ENCODE peak calls at places on chromosome 6, in five cellular contexts. E is NT2/D1, T is left ventricle myocardium inferior, P is ovary, V is tibial artery. J is an unnamed sample.

GRCh38 chr6:22132662-22133061 is 164.2 kb downstream of the PRL start:
- DNase-seq in E (no peak), V (no peak), T (no peak), P (no peak), J (no peak)

GRCh38 chr6:56009620-56010019 is 134.2 kb upstream of the BMP5 start:
- DNase-seq in P (no peak), E (no peak), V (no peak), T (no peak), J (no peak)

GRCh38 chr6:8548979-8549378 is 113.6 kb upstream of the SLC35B3 start:
- DNase-seq in E (no peak), P (no peak), T (no peak), V (no peak), J (no peak)

GRCh38 chr6:12066297-12066696 is 54.2 kb downstream of the HIVEP1 start:
- DNase-seq in T (no peak), P (no peak), E (no peak), V (no peak), J (no peak)

GRCh38 chr6:166307981-166308768 is at the start of gene PRR18:
- DNase-seq in E (no peak), V (no peak), T (no peak), P (no peak), J (no peak)

GRCh38 chr6:5930143-5930770 is 76.5 kb downstream of the NRN1 start:
- DNase-seq in P (no peak), V (no peak), T (no peak), E (no peak), J (no peak)

GRCh38 chr6:51737580-51738360 is 349.6 kb downstream of the PKHD1 start:
- DNase-seq in P (no peak), T (no peak), V (no peak), E (no peak), J (no peak)

GRCh38 chr6:51613558-51613957 is 473.9 kb downstream of the PKHD1 start:
- DNase-seq in V (no peak), P (no peak), T (no peak), E (no peak), J (no peak)

GRCh38 chr6:39849764-39850163 is 57.6 kb downstream of the DAAM2 start:
- DNase-seq in E (no peak), V (no peak), T (no peak), P (no peak), J (no peak)

GRCh38 chr6:104711371-104711770 is 148.3 kb downstream of the HACE1 start:
- DNase-seq in V (no peak), P (no peak), T (no peak), E (no peak), J (no peak)

GRCh38 chr6:11329841-11330765 is 97.6 kb upstream of the NEDD9 start:
- DNase-seq in V (no peak), P (no peak), T (no peak), E (no peak), J (no peak)

GRCh38 chr6:131262060-131262459 is 126.8 kb downstream of the AKAP7 start:
- DNase-seq in P (no peak), T (no peak), V (no peak), E (no peak), J (no peak)

GRCh38 chr6:10531513-10531912 is 10.4 kb downstream of the GCNT2 start:
- DNase-seq in E (no peak), P (no peak), V (no peak), T (no peak), J (no peak)

GRCh38 chr6:157139054-157139708 is 184.1 kb downstream of the TMEM242 start:
- DNase-seq in E (no peak), P (no peak), V (no peak), T (no peak), J (no peak)

GRCh38 chr6:130116273-130116672 is 97.9 kb downstream of the L3MBTL3 start:
- DNase-seq in T (no peak), V (no peak), P (no peak), E (no peak), J (no peak)

GRCh38 chr6:13406781-13407180 is 78.4 kb upstream of the TBC1D7 start:
- DNase-seq in E (no peak), P (no peak), V (no peak), T (no peak), J (no peak)

GRCh38 chr6:144104898-144105487 is 9.6 kb upstream of the SF3B5 start:
- DNase-seq in V (no peak), E (no peak), P (no peak), T (no peak), J (peak; percentile 82)

GRCh38 chr6:155883741-155884140 is 428.1 kb upstream of the NOX3 start:
- DNase-seq in P (no peak), T (no peak), E (no peak), V (no peak), J (no peak)

GRCh38 chr6:136158398-136158797 is 91.7 kb downstream of the MTFR2 start:
- DNase-seq in P (peak; percentile 87), T (peak; percentile 56), V (no peak), E (no peak), J (no peak)

DNA sequence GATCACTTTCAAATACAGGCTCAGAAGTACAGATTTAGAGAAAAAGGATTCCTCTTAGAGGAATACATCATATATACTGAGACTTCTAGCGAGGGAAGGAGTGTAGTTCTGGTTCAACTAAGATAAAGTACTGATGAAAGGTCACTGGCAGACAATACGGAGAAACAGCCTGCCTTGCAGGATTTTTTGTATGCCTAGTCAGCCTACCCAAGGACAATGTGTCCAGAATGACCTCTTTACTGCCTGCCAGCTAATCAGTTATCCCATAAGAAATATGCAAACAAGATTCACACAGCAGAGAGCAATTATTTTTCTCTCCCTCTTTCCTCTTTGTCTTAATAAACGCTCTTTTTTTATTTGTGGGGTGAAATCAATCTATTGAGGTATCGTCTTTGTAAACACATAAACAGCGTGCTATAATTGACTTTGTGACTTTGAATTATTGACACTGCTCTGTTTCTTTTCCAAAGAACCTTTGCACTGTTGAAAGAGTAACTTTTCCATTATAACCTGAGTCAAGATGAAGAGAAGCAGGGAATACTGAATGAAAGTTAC is 1.4 kb upstream of the TSPYL4 start:
- DNase-seq in E (no peak), V (no peak), P (no peak), T (no peak), J (peak; percentile 27)
- H3K4me1 ChIP-seq in E (peaks cover 6% of the 10 kb centered on the region), V (peaks cover 38% of the 10 kb centered on the region), P (peaks cover 16% of the 10 kb centered on the region), T (peaks cover 53% of the 10 kb centered on the region), J (peaks cover 31% of the 10 kb centered on the region)

GRCh38 chr6:120564779-120565178 is 769.5 kb downstream of the TBC1D32 start:
- DNase-seq in T (no peak), P (no peak), E (no peak), V (no peak), J (no peak)

GRCh38 chr6:120569689-120570088 is 764.6 kb downstream of the TBC1D32 start:
- DNase-seq in T (no peak), V (no peak), E (no peak), P (no peak), J (no peak)
- H3K4me3 ChIP-seq in T (no peak overlapping the region), V (no peak overlapping the region), E (no peak overlapping the region), P (no peak overlapping the region), J (no peak overlapping the region)

DNA sequence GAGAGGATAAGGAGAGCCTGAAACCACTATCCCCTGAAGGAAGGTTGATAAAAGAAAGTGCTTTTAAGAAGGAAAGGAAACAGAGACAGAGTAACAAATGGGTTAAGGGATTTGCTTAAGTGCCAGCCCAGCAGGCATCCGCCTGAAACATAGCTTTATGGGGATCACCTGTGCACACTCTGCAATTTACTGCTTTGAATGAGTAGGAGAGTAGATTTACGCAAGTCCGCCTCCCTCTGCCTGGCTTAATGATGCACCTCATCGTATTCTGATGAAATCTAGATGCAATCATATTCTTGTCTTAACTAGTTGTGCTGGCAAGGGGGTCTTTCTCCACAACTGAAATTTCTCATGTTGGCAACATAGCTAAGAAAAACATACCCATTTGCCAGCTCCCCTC is 101.1 kb upstream of the ID4 start:
- DNase-seq in P (no peak), V (no peak), T (no peak), E (no peak), J (no peak)
- H3K4me1 ChIP-seq in P (no peaks in the 10 kb centered on the region), V (no peaks in the 10 kb centered on the region), T (no peaks in the 10 kb centered on the region), E (peaks cover 7% of the 10 kb centered on the region), J (no peaks in the 10 kb centered on the region)

DNA sequence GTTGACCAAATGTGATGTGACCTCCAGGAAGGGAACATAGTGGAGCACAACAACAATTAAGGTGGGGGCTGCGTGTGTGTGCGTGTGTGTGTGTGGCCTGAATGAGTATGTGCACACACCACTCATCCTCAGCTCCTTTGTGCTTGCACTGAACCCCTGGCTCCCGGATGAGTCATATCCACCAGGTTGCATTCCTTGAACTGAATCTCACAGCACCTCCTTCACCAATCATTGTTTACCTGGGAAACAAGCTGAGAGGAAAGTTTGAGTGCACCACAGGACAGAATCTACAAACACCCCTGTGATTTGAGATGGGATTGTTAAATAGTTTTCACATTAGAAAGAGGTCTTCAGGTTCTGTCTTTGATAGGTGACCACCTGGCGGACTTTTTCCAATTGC is 33.7 kb upstream of the GPR6 start:
- DNase-seq in V (no peak), E (peak; percentile 57), T (no peak), P (no peak), J (no peak)
- H3K4me3 ChIP-seq in V (no peak overlapping the region), E (no peak overlapping the region), T (no peak overlapping the region), P (no peak overlapping the region), J (no peak overlapping the region)

GRCh38 chr6:49553353-49553752 is 2.9 kb downstream of the C6orf141 start:
- DNase-seq in T (no peak), E (no peak), V (no peak), P (no peak), J (no peak)
- H3K4me1 ChIP-seq in T (peaks cover 23% of the 10 kb centered on the region), E (no peaks in the 10 kb centered on the region), V (peaks cover 22% of the 10 kb centered on the region), P (no peaks in the 10 kb centered on the region), J (peaks cover 38% of the 10 kb centered on the region)